ENCODE peak calls at places on chromosomes 12 and 14, in five cellular contexts. L is HuH-7, Q is endodermal cell, H is A549, J is left kidney. R is an unnamed sample.

GRCh38 chr14:80055912-80056801 is 155.1 kb downstream of the DIO2 start:
- DNase-seq in L (peak), Q (peak), H (peak), J (peak), R (peak)

GRCh38 chr12:89783321-89784060 is 74.9 kb upstream of the ATP2B1 start:
- DNase-seq in L (no peak), Q (no peak), H (peak), J (peak), R (no peak)

GRCh38 chr12:121505513-121505912 is 75.3 kb downstream of the KDM2B start:
- DNase-seq in L (no peak), Q (no peak), H (no peak), J (no peak), R (no peak)

GRCh38 chr14:50038398-50039119 is 77.8 kb downstream of the VCPKMT start:
- DNase-seq in L (no peak), Q (peak), H (peak), J (no peak), R (no peak)

GRCh38 chr14:89378119-89378518 is 38.9 kb downstream of the FOXN3 start:
- DNase-seq in L (no peak), Q (no peak), H (peak), J (no peak), R (no peak)

GRCh38 chr14:22829661-22830328 is at the start of gene MRPL52:
- DNase-seq in L (peak), Q (peak), H (peak), J (peak), R (peak)

GRCh38 chr12:111438501-111438900 is 32.8 kb downstream of the SH2B3 start:
- DNase-seq in L (no peak), Q (peak), H (no peak), J (no peak), R (peak)

GRCh38 chr14:104739026-104739425 is 13.9 kb upstream of the SIVA1 start:
- DNase-seq in L (no peak), Q (no peak), H (no peak), J (no peak), R (no peak)

GRCh38 chr14:103886304-103887169 is 39.2 kb upstream of the PPP1R13B start:
- DNase-seq in L (peak), Q (peak), H (no peak), J (peak), R (no peak)

GRCh38 chr12:111367661-111368221 is 1.2 kb downstream of the PHETA1 start:
- DNase-seq in L (peak), Q (no peak), H (peak), J (peak), R (no peak)

GRCh38 chr14:57816568-57817284 is 49.2 kb downstream of the SLC35F4 start:
- DNase-seq in L (no peak), Q (no peak), H (no peak), J (no peak), R (no peak)

GRCh38 chr12:108672054-108672453 is 38.4 kb upstream of the SELPLG start:
- DNase-seq in L (no peak), Q (no peak), H (no peak), J (no peak), R (no peak)

GRCh38 chr12:14771651-14772137 is 31.6 kb downstream of the WBP11 start:
- DNase-seq in L (no peak), Q (peak), H (peak), J (peak), R (peak)

GRCh38 chr12:27966870-27967269 is 5.7 kb downstream of the PTHLH start:
- DNase-seq in L (no peak), Q (no peak), H (peak), J (no peak), R (no peak)

GRCh38 chr14:98494582-98494981 is 777.4 kb downstream of the BCL11B start:
- DNase-seq in L (no peak), Q (no peak), H (peak), J (no peak), R (no peak)

GRCh38 chr12:25933001-25933400 is 25.5 kb upstream of the RASSF8 start:
- DNase-seq in L (no peak), Q (no peak), H (no peak), J (no peak), R (no peak)

GRCh38 chr12:49008943-49009342 is 9.6 kb downstream of the PRKAG1 start:
- DNase-seq in L (no peak), Q (no peak), H (no peak), J (no peak), R (no peak)

GRCh38 chr12:58967551-58967950 is 47.2 kb upstream of the LRIG3 start:
- DNase-seq in L (no peak), Q (no peak), H (no peak), J (no peak), R (no peak)

GRCh38 chr14:95620659-95621059 is 65.6 kb upstream of the TCL1B start:
- DNase-seq in L (no peak), Q (no peak), H (no peak), J (no peak), R (peak)

GRCh38 chr14:75254901-75255300 is 23.7 kb upstream of the FOS start:
- DNase-seq in L (no peak), Q (no peak), H (no peak), J (peak), R (no peak)

GRCh38 chr12:56358836-56359532 is 923 bp downstream of the STAT2 start:
- DNase-seq in L (no peak), Q (peak), H (no peak), J (peak), R (peak)

GRCh38 chr14:65027127-65027799 is 40.6 kb downstream of the FNTB start:
- DNase-seq in L (no peak), Q (no peak), H (no peak), J (no peak), R (no peak)

GRCh38 chr14:67474366-67474765 is 14.2 kb downstream of the TMEM229B start:
- DNase-seq in L (no peak), Q (no peak), H (no peak), J (no peak), R (no peak)

GRCh38 chr12:84760091-84760490 is 152.5 kb downstream of the SLC6A15 start:
- DNase-seq in L (no peak), Q (no peak), H (no peak), J (no peak), R (no peak)

GRCh38 chr12:103657331-103657730 is 70.3 kb downstream of the STAB2 start:
- DNase-seq in L (no peak), Q (no peak), H (no peak), J (no peak), R (no peak)

GRCh38 chr12:54360717-54361456 is 3.4 kb downstream of the GPR84 start:
- DNase-seq in L (peak), Q (peak), H (peak), J (peak), R (peak)

GRCh38 chr12:13061377-13061776 is 17.2 kb downstream of the FAM234B start:
- DNase-seq in L (no peak), Q (peak), H (no peak), J (no peak), R (no peak)

GRCh38 chr12:111446044-111446581 is 40.4 kb downstream of the SH2B3 start:
- DNase-seq in L (no peak), Q (peak), H (no peak), J (no peak), R (peak)

GRCh38 chr12:127245009-127245408 is 1022.0 kb upstream of the TMEM132C start:
- DNase-seq in L (no peak), Q (no peak), H (no peak), J (no peak), R (no peak)

GRCh38 chr14:104518659-104519350 is 60.8 kb upstream of the C14orf180 start:
- DNase-seq in L (no peak), Q (no peak), H (no peak), J (no peak), R (no peak)

GRCh38 chr12:116542345-116542950 is 16.7 kb upstream of the MAP1LC3B2 start:
- DNase-seq in L (no peak), Q (no peak), H (no peak), J (peak), R (no peak)

GRCh38 chr14:71551291-71551955 is 380.8 kb upstream of the RGS6 start:
- DNase-seq in L (no peak), Q (no peak), H (no peak), J (peak), R (no peak)

GRCh38 chr14:48274826-48275225 is 599.4 kb upstream of the MDGA2 start:
- DNase-seq in L (no peak), Q (no peak), H (no peak), J (no peak), R (no peak)

GRCh38 chr14:95057851-95058250 is 99.5 kb downstream of the DICER1 start:
- DNase-seq in L (no peak), Q (no peak), H (no peak), J (no peak), R (no peak)

GRCh38 chr12:46268349-46268616 is 560 bp downstream of the SLC38A1 start:
- DNase-seq in L (no peak), Q (no peak), H (no peak), J (no peak), R (no peak)

GRCh38 chr12:95551305-95551704 is at the start of gene USP44:
- DNase-seq in L (no peak), Q (peak), H (no peak), J (peak), R (peak)